ENCODE peak calls at places on chromosomes 5 and 9, in four cellular contexts. One of them, this sample, is unnamed.

GRCh38 chr9:131875828-131876485 is 136.1 kb upstream of the RAPGEF1 start:
- DNase-seq in IMR-90: peak
- DNase-seq in H1: no peak
- DNase-seq in H9: no peak
- DNase-seq in this sample: no peak

GRCh38 chr9:127154390-127155191 is 32.2 kb upstream of the ANGPTL2 start:
- DNase-seq in IMR-90: peak
- DNase-seq in H1: no peak
- DNase-seq in H9: peak
- DNase-seq in this sample: no peak

GRCh38 chr5:87650284-87650683 is 237.6 kb upstream of the CCNH start:
- DNase-seq in IMR-90: no peak
- DNase-seq in H1: no peak
- DNase-seq in H9: no peak
- DNase-seq in this sample: no peak

GRCh38 chr5:82183828-82184227 is 94.3 kb downstream of the RPS23 start:
- DNase-seq in IMR-90: peak
- DNase-seq in H1: no peak
- DNase-seq in H9: no peak
- DNase-seq in this sample: peak

GRCh38 chr5:94623877-94624276 is 5.4 kb downstream of the SLF1 start:
- DNase-seq in IMR-90: no peak
- DNase-seq in H1: no peak
- DNase-seq in H9: no peak
- DNase-seq in this sample: no peak

GRCh38 chr5:131384616-131385214 is 120.9 kb downstream of the CDC42SE2 start:
- DNase-seq in IMR-90: no peak
- DNase-seq in H1: no peak
- DNase-seq in H9: no peak
- DNase-seq in this sample: no peak

GRCh38 chr5:4720831-4721230 is 419.3 kb upstream of the ADAMTS16 start:
- DNase-seq in IMR-90: no peak
- DNase-seq in H1: no peak
- DNase-seq in H9: no peak
- DNase-seq in this sample: no peak

GRCh38 chr9:137550958-137551655 is 572 bp upstream of the MRPL41 start:
- DNase-seq in IMR-90: peak
- DNase-seq in H1: peak
- DNase-seq in H9: peak
- DNase-seq in this sample: peak

GRCh38 chr9:120348951-120349429 is 231.0 kb downstream of the CDK5RAP2 start:
- DNase-seq in IMR-90: peak
- DNase-seq in H1: peak
- DNase-seq in H9: peak
- DNase-seq in this sample: peak

GRCh38 chr5:76811214-76811613 is 7.6 kb upstream of the F2RL1 start:
- DNase-seq in IMR-90: peak
- DNase-seq in H1: no peak
- DNase-seq in H9: no peak
- DNase-seq in this sample: peak

GRCh38 chr9:34809504-34810186 is 99.7 kb upstream of the CCL21 start:
- DNase-seq in IMR-90: peak
- DNase-seq in H1: peak
- DNase-seq in H9: peak
- DNase-seq in this sample: peak

GRCh38 chr9:78280982-78281668 is 15.8 kb upstream of the PSAT1 start:
- DNase-seq in IMR-90: peak
- DNase-seq in H1: no peak
- DNase-seq in H9: no peak
- DNase-seq in this sample: peak

GRCh38 chr9:70398145-70398556 is 16.3 kb downstream of the KLF9 start:
- DNase-seq in IMR-90: no peak
- DNase-seq in H1: no peak
- DNase-seq in H9: no peak
- DNase-seq in this sample: peak

GRCh38 chr9:3059781-3060468 is 216.0 kb upstream of the PUM3 start:
- DNase-seq in IMR-90: no peak
- DNase-seq in H1: no peak
- DNase-seq in H9: peak
- DNase-seq in this sample: no peak

GRCh38 chr9:120876842-120877240 is at the start of gene PHF19:
- DNase-seq in IMR-90: no peak
- DNase-seq in H1: no peak
- DNase-seq in H9: no peak
- DNase-seq in this sample: peak

GRCh38 chr9:135506327-135507103 is 6.0 kb downstream of the MRPS2 start:
- DNase-seq in IMR-90: no peak
- DNase-seq in H1: no peak
- DNase-seq in H9: peak
- DNase-seq in this sample: peak

GRCh38 chr5:139908749-139909148 is 113.1 kb downstream of the PSD2 start:
- DNase-seq in IMR-90: no peak
- DNase-seq in H1: no peak
- DNase-seq in H9: peak
- DNase-seq in this sample: peak

GRCh38 chr5:67065237-67065636 is 131.4 kb downstream of the CD180 start:
- DNase-seq in IMR-90: no peak
- DNase-seq in H1: no peak
- DNase-seq in H9: no peak
- DNase-seq in this sample: no peak

GRCh38 chr5:10467281-10468198 is 25.9 kb downstream of the ROPN1L start:
- DNase-seq in IMR-90: peak
- DNase-seq in H1: no peak
- DNase-seq in H9: peak
- DNase-seq in this sample: peak

DNA sequence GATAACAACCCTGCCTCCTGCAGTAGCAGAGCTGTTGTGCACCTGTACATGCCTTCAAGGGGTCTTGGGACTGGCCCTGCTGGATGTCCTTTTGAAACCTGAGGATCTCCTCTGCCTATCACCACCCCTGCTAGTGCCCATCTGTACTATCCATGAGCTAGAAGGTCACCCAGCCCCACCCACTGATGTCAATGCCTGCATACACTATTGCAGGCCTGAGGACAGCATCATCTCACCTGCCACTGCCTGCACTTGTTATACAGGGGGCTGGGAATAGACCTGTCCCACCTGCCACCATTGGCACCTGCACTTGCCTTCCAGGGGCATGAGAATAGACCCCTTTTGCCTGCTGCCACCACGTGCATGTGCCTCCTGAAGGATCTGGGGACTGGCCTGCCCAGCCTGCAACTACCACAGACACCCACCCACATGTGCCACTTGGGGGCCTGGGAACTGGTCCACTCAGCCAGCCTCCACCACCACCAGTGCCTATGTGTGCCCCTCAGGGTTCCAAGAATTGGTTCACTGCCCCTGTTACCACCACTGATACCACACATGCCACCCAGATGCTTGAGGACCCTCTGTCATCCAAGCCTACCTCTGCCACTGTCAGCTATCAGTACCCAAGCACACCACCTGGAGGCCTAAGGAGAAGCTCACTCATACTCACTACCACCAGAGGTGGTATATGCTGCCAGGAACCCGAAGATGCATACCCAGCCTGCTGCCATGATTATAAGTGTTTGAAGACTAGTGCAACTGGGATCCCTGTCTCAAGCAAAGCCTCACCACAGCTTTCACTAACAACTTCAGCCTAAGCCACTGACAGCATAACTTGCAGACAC is 159.7 kb downstream of the SGCD start:
- DNase-seq in IMR-90: no peak
- DNase-seq in H1: no peak
- DNase-seq in H9: no peak
- DNase-seq in this sample: no peak
- H3K14ac ChIP-seq in IMR-90: no peak
- H3K14ac ChIP-seq in H1: no peak
- H3K14ac ChIP-seq in H9: no peak
- H3K14ac ChIP-seq in this sample: no peak

GRCh38 chr5:149345147-149345891 is at the start of gene GRPEL2:
- DNase-seq in IMR-90: peak
- DNase-seq in H1: peak
- DNase-seq in H9: peak
- DNase-seq in this sample: peak
- H2BK120ac ChIP-seq in IMR-90: peak
- H2BK120ac ChIP-seq in H1: peak
- H2BK120ac ChIP-seq in H9: no peak
- H2BK120ac ChIP-seq in this sample: no peak

DNA sequence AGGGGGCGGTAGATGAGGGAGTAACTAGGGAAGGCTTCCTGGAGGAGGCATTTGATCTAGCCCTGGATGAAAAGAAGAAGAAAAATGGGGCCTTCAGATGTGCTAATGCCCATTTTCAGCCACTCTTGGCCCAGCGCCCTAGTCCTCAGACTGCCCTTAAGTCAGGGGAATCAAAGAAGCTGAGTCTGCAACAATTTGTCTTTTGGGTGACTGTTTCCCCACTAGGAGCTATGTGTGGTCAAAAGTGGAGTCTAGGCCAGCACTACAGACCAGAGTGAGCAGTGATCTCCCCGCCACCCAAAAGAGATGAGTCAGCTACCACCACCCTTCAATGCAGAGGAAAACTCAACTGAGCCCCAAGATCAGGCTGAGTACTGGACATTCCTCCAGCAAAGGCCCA is 542.1 kb downstream of the BNC2 start:
- DNase-seq in IMR-90: no peak
- DNase-seq in H1: no peak
- DNase-seq in H9: no peak
- DNase-seq in this sample: no peak
- H3K14ac ChIP-seq in IMR-90: peak
- H3K14ac ChIP-seq in H1: no peak
- H3K14ac ChIP-seq in H9: no peak
- H3K14ac ChIP-seq in this sample: no peak

GRCh38 chr9:89309166-89309565 is 1.8 kb upstream of the CKS2 start:
- DNase-seq in IMR-90: no peak
- DNase-seq in H1: no peak
- DNase-seq in H9: no peak
- DNase-seq in this sample: no peak
- H2BK120ac ChIP-seq in IMR-90: no peak
- H2BK120ac ChIP-seq in H1: no peak
- H2BK120ac ChIP-seq in H9: no peak
- H2BK120ac ChIP-seq in this sample: no peak

DNA sequence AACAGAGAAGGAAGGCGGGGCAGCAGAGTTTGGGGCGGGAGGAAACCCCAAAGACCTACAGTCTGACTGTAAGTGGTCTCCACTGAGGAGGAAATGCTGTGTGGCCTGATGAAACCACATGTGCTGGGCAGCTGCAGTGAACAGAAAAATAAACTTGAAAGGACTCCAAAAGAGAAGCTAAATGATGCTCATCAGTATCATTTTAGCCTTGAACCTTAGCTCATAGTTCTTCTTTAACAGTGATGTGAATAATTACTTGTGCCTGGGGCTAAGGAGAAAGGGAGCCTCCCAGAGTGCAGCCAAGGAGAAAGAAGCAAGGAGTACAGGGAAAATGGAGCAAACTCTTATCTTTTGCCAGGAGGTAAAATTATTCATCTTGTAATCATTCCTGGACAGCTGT is 308.4 kb downstream of the TLE1 start:
- DNase-seq in IMR-90: no peak
- DNase-seq in H1: no peak
- DNase-seq in H9: no peak
- DNase-seq in this sample: no peak
- H3K14ac ChIP-seq in IMR-90: no peak
- H3K14ac ChIP-seq in H1: no peak
- H3K14ac ChIP-seq in H9: no peak
- H3K14ac ChIP-seq in this sample: no peak

GRCh38 chr9:112748041-112748440 is 2.5 kb upstream of the SNX30 start:
- DNase-seq in IMR-90: no peak
- DNase-seq in H1: no peak
- DNase-seq in H9: no peak
- DNase-seq in this sample: no peak

GRCh38 chr9:112750767-112751058 is 153 bp downstream of the SNX30 start:
- DNase-seq in IMR-90: no peak
- DNase-seq in H1: no peak
- DNase-seq in H9: no peak
- DNase-seq in this sample: no peak

GRCh38 chr9:112751059-112751795 is 667 bp downstream of the SNX30 start:
- DNase-seq in IMR-90: peak
- DNase-seq in H1: peak
- DNase-seq in H9: peak
- DNase-seq in this sample: peak

GRCh38 chr9:112752334-112753110 is 2.0 kb downstream of the SNX30 start:
- DNase-seq in IMR-90: no peak
- DNase-seq in H1: no peak
- DNase-seq in H9: no peak
- DNase-seq in this sample: no peak

GRCh38 chr9:112750111-112750766 is at the start of gene SNX30:
- DNase-seq in IMR-90: peak
- DNase-seq in H1: peak
- DNase-seq in H9: peak
- DNase-seq in this sample: peak
- H2BK120ac ChIP-seq in IMR-90: peak
- H2BK120ac ChIP-seq in H1: peak
- H2BK120ac ChIP-seq in H9: no peak
- H2BK120ac ChIP-seq in this sample: peak

DNA sequence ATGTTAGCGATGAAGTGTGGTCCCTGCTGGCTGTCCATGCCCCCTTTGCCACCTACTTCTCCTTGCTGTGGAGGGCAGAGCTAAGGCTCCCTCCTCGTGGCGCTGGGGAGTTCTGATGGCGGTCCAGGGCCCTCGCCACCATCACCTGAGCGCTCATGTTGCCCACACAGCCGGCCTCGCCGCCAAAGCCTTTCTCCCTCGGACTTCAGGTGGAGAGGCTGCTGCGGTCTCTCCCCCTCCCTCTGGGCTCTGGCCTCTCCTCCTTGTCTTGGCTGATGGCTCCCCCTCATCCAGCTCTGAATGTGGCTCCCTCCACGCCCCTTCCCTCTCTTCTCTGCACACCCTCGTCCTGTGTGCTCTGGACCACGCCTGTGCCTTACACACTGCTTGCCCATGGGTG is 14.5 kb upstream of the LPCAT1 start:
- DNase-seq in IMR-90: no peak
- DNase-seq in H1: no peak
- DNase-seq in H9: no peak
- DNase-seq in this sample: no peak
- H3K14ac ChIP-seq in IMR-90: no peak
- H3K14ac ChIP-seq in H1: no peak
- H3K14ac ChIP-seq in H9: no peak
- H3K14ac ChIP-seq in this sample: peak

This sample was measured in mesenchymal stem cell.